ENCODE peak calls at places on chromosomes 13 and 19, in ten cellular contexts. V is caudate nucleus, X is uterus, H is nephron progenitor cell, P is Peyer's patch, U is iris pigment epithelial cell, W is germinal center, O is gastrocnemius medialis, Q is RCC 7860, E is ELR. G is an unnamed sample.

GRCh38 chr19:12794196-12794921 is 3.1 kb downstream of the JUNB start:
- DNase-seq in H (no peak), P (no peak), W (no peak), E (peak), V (no peak), Q (no peak), U (peak), X (no peak), O (no peak), G (no peak)

GRCh38 chr13:101490400-101491015 is 38.0 kb downstream of the ITGBL1 start:
- DNase-seq in W (no peak), P (no peak), X (no peak), H (no peak), U (peak), Q (no peak), E (peak), V (no peak), O (no peak), G (peak)

GRCh38 chr19:29293736-29294342 is 80.9 kb upstream of the UQCRFS1 start:
- DNase-seq in E (no peak), U (no peak), V (no peak), O (no peak), H (no peak), W (no peak), X (no peak), P (no peak), Q (no peak), G (no peak)

GRCh38 chr19:43445426-43445825 is 20.0 kb downstream of the LYPD3 start:
- DNase-seq in W (no peak), O (no peak), V (no peak), X (no peak), P (no peak), Q (no peak), U (no peak), H (no peak), E (no peak), G (no peak)

GRCh38 chr13:94252209-94252608 is 227.3 kb downstream of the DCT start:
- DNase-seq in P (no peak), H (no peak), O (no peak), E (no peak), U (peak), W (no peak), X (no peak), Q (no peak), V (no peak), G (no peak)

GRCh38 chr13:112725346-112726017 is 35.6 kb downstream of the ATP11A start:
- DNase-seq in O (peak), Q (peak), E (peak), W (no peak), V (no peak), X (no peak), P (peak), U (no peak), H (no peak), G (peak)

GRCh38 chr13:76792680-76793334 is 93.4 kb downstream of the KCTD12 start:
- DNase-seq in P (no peak), X (peak), U (peak), Q (no peak), H (no peak), W (no peak), E (peak), V (no peak), O (peak), G (peak)

GRCh38 chr13:25067054-25067453 is 28.9 kb upstream of the PABPC3 start:
- DNase-seq in H (no peak), Q (no peak), P (no peak), U (no peak), O (no peak), W (no peak), X (no peak), E (no peak), V (no peak), G (no peak)

GRCh38 chr19:44587863-44588752 is 25.3 kb upstream of the IGSF23 start:
- DNase-seq in H (no peak), Q (peak), V (no peak), U (peak), W (no peak), E (peak), P (no peak), X (no peak), O (no peak), G (peak)

GRCh38 chr13:80367473-80367872 is 26.5 kb upstream of the SPRY2 start:
- DNase-seq in U (no peak), V (no peak), O (no peak), X (no peak), Q (no peak), P (no peak), H (no peak), E (no peak), W (no peak), G (no peak)

GRCh38 chr19:46975011-46975917 is 44.4 kb upstream of the NPAS1 start:
- DNase-seq in H (no peak), O (no peak), V (no peak), X (no peak), Q (peak), E (no peak), W (no peak), U (peak), P (no peak), G (no peak)

GRCh38 chr13:95480131-95480545 is 72.4 kb upstream of the CLDN10 start:
- DNase-seq in V (no peak), U (no peak), Q (no peak), X (no peak), H (no peak), W (no peak), E (no peak), O (peak), P (no peak), G (no peak)

GRCh38 chr19:14437578-14438140 is 4.6 kb downstream of the PKN1 start:
- DNase-seq in P (no peak), Q (no peak), X (no peak), U (no peak), V (no peak), O (no peak), H (no peak), W (no peak), E (no peak), G (no peak)

GRCh38 chr19:47032171-47032811 is 12.7 kb downstream of the NPAS1 start:
- DNase-seq in Q (no peak), P (peak), X (no peak), H (peak), O (no peak), V (peak), E (peak), U (peak), W (peak), G (peak)

GRCh38 chr13:41058229-41059070 is 2.9 kb upstream of the WBP4 start:
- DNase-seq in X (no peak), W (no peak), E (no peak), U (no peak), P (no peak), O (no peak), H (no peak), V (no peak), Q (no peak), G (no peak)

GRCh38 chr13:42181381-42181953 is 90.5 kb upstream of the AKAP11 start:
- DNase-seq in H (no peak), P (no peak), W (no peak), X (no peak), O (no peak), Q (no peak), E (no peak), V (no peak), U (no peak), G (no peak)

G was measured in epithelial cell of esophagus.